ENCODE peak calls at places on chromosomes 5 and 9, in six cellular contexts. One of them, this sample, is unnamed.

GRCh38 chr5:88770290-88771257 is 112.4 kb downstream of the MEF2C start:
- DNase-seq in tibial artery: no peak
- DNase-seq in kidney epithelial cell: no peak
- DNase-seq in LNCaP clone FGC: no peak
- DNase-seq in spleen: no peak
- DNase-seq in pancreas: no peak
- DNase-seq in this sample: no peak

GRCh38 chr5:60295423-60295822 is 401.9 kb upstream of the PDE4D start:
- DNase-seq in pancreas: no peak
- DNase-seq in tibial artery: peak; percentile 58
- DNase-seq in spleen: no peak
- DNase-seq in LNCaP clone FGC: no peak
- DNase-seq in kidney epithelial cell: no peak
- DNase-seq in this sample: peak; percentile 41

GRCh38 chr5:1468247-1468612 is 23.0 kb upstream of the SLC6A3 start:
- DNase-seq in pancreas: no peak
- DNase-seq in LNCaP clone FGC: no peak
- DNase-seq in tibial artery: no peak
- DNase-seq in kidney epithelial cell: no peak
- DNase-seq in spleen: no peak
- DNase-seq in this sample: no peak

GRCh38 chr9:25542319-25542718 is 135.9 kb downstream of the TUSC1 start:
- DNase-seq in kidney epithelial cell: no peak
- DNase-seq in pancreas: no peak
- DNase-seq in LNCaP clone FGC: no peak
- DNase-seq in spleen: no peak
- DNase-seq in tibial artery: no peak
- DNase-seq in this sample: no peak

GRCh38 chr9:12812710-12813109 is 37.9 kb downstream of the LURAP1L start:
- DNase-seq in tibial artery: no peak
- DNase-seq in pancreas: no peak
- DNase-seq in LNCaP clone FGC: no peak
- DNase-seq in spleen: no peak
- DNase-seq in kidney epithelial cell: no peak
- DNase-seq in this sample: no peak

GRCh38 chr9:128683340-128684064 is 5.5 kb upstream of the SET start:
- DNase-seq in tibial artery: no peak
- DNase-seq in pancreas: peak; percentile 76
- DNase-seq in LNCaP clone FGC: no peak
- DNase-seq in kidney epithelial cell: no peak
- DNase-seq in spleen: peak; percentile 92
- DNase-seq in this sample: no peak

GRCh38 chr5:23389543-23390215 is 117.7 kb upstream of the PRDM9 start:
- DNase-seq in tibial artery: no peak
- DNase-seq in pancreas: no peak
- DNase-seq in kidney epithelial cell: no peak
- DNase-seq in LNCaP clone FGC: no peak
- DNase-seq in spleen: no peak
- DNase-seq in this sample: no peak

GRCh38 chr5:97968346-97968745 is 785.3 kb upstream of the RIOK2 start:
- DNase-seq in pancreas: no peak
- DNase-seq in kidney epithelial cell: no peak
- DNase-seq in LNCaP clone FGC: no peak
- DNase-seq in tibial artery: no peak
- DNase-seq in spleen: no peak
- DNase-seq in this sample: no peak

GRCh38 chr9:89366711-89367110 is 48.4 kb downstream of the SECISBP2 start:
- DNase-seq in kidney epithelial cell: no peak
- DNase-seq in tibial artery: peak; percentile 3
- DNase-seq in LNCaP clone FGC: no peak
- DNase-seq in pancreas: no peak
- DNase-seq in spleen: no peak
- DNase-seq in this sample: no peak

GRCh38 chr9:120405134-120405533 is 174.8 kb downstream of the CDK5RAP2 start:
- DNase-seq in tibial artery: no peak
- DNase-seq in kidney epithelial cell: no peak
- DNase-seq in spleen: no peak
- DNase-seq in LNCaP clone FGC: no peak
- DNase-seq in pancreas: no peak
- DNase-seq in this sample: no peak

GRCh38 chr5:54243483-54244080 is 66.8 kb downstream of the ARL15 start:
- DNase-seq in tibial artery: no peak
- DNase-seq in LNCaP clone FGC: no peak
- DNase-seq in pancreas: no peak
- DNase-seq in spleen: no peak
- DNase-seq in kidney epithelial cell: no peak
- DNase-seq in this sample: peak; percentile 32

GRCh38 chr9:76738402-76738801 is 25.8 kb upstream of the PCA3 start:
- DNase-seq in tibial artery: no peak
- DNase-seq in pancreas: no peak
- DNase-seq in spleen: no peak
- DNase-seq in LNCaP clone FGC: no peak
- DNase-seq in kidney epithelial cell: no peak
- DNase-seq in this sample: no peak

GRCh38 chr5:13278148-13278547 is 666.3 kb downstream of the DNAH5 start:
- DNase-seq in spleen: no peak
- DNase-seq in pancreas: no peak
- DNase-seq in tibial artery: no peak
- DNase-seq in kidney epithelial cell: no peak
- DNase-seq in LNCaP clone FGC: no peak
- DNase-seq in this sample: no peak

GRCh38 chr5:125375143-125375542 is 628.7 kb upstream of the ZNF608 start:
- DNase-seq in kidney epithelial cell: no peak
- DNase-seq in tibial artery: no peak
- DNase-seq in LNCaP clone FGC: no peak
- DNase-seq in pancreas: no peak
- DNase-seq in spleen: no peak
- DNase-seq in this sample: no peak

GRCh38 chr5:178440163-178440545 is 150.0 kb downstream of the COL23A1 start:
- DNase-seq in LNCaP clone FGC: no peak
- DNase-seq in tibial artery: no peak
- DNase-seq in spleen: no peak
- DNase-seq in kidney epithelial cell: no peak
- DNase-seq in pancreas: no peak
- DNase-seq in this sample: no peak

GRCh38 chr5:75734913-75735789 is 17.9 kb upstream of the POC5 start:
- DNase-seq in pancreas: no peak
- DNase-seq in kidney epithelial cell: peak; percentile 18
- DNase-seq in spleen: no peak
- DNase-seq in tibial artery: no peak
- DNase-seq in LNCaP clone FGC: peak; percentile 19
- DNase-seq in this sample: peak; percentile 28

GRCh38 chr5:137206030-137206715 is 293.0 kb downstream of the SPOCK1 start:
- DNase-seq in kidney epithelial cell: no peak
- DNase-seq in spleen: no peak
- DNase-seq in LNCaP clone FGC: no peak
- DNase-seq in tibial artery: no peak
- DNase-seq in pancreas: no peak
- DNase-seq in this sample: no peak

GRCh38 chr5:50744761-50745160 is 78.3 kb downstream of the PARP8 start:
- DNase-seq in kidney epithelial cell: peak; percentile 43
- DNase-seq in pancreas: no peak
- DNase-seq in tibial artery: no peak
- DNase-seq in LNCaP clone FGC: no peak
- DNase-seq in spleen: no peak
- DNase-seq in this sample: no peak

GRCh38 chr9:108786756-108787663 is 68.8 kb downstream of the ACTL7B start:
- DNase-seq in pancreas: no peak
- DNase-seq in kidney epithelial cell: peak; percentile 55
- DNase-seq in tibial artery: no peak
- DNase-seq in LNCaP clone FGC: no peak
- DNase-seq in spleen: no peak
- DNase-seq in this sample: no peak

GRCh38 chr9:106286249-106286648 is 576.7 kb upstream of the ZNF462 start:
- DNase-seq in LNCaP clone FGC: no peak
- DNase-seq in tibial artery: no peak
- DNase-seq in kidney epithelial cell: no peak
- DNase-seq in pancreas: no peak
- DNase-seq in spleen: no peak
- DNase-seq in this sample: no peak

GRCh38 chr5:177086918-177087706 is 397 bp downstream of the FGFR4 start:
- DNase-seq in tibial artery: no peak
- DNase-seq in kidney epithelial cell: peak; percentile 42
- DNase-seq in pancreas: peak; percentile 94
- DNase-seq in spleen: peak; percentile 91
- DNase-seq in LNCaP clone FGC: no peak
- DNase-seq in this sample: no peak

GRCh38 chr5:134874831-134875655 is 872 bp downstream of the TXNDC15 start:
- DNase-seq in LNCaP clone FGC: no peak
- DNase-seq in spleen: peak; percentile 82
- DNase-seq in tibial artery: peak; percentile 84
- DNase-seq in kidney epithelial cell: peak; percentile 42
- DNase-seq in pancreas: no peak
- DNase-seq in this sample: peak; percentile 73

GRCh38 chr9:77896269-77897245 is 135.1 kb downstream of the GNAQ start:
- DNase-seq in pancreas: no peak
- DNase-seq in kidney epithelial cell: no peak
- DNase-seq in LNCaP clone FGC: no peak
- DNase-seq in spleen: no peak
- DNase-seq in tibial artery: no peak
- DNase-seq in this sample: peak; percentile 55

GRCh38 chr9:77898864-77899263 is 132.7 kb downstream of the GNAQ start:
- DNase-seq in spleen: no peak
- DNase-seq in kidney epithelial cell: no peak
- DNase-seq in tibial artery: no peak
- DNase-seq in LNCaP clone FGC: no peak
- DNase-seq in pancreas: no peak
- DNase-seq in this sample: no peak

GRCh38 chr9:77899679-77900354 is 131.8 kb downstream of the GNAQ start:
- DNase-seq in LNCaP clone FGC: no peak
- DNase-seq in kidney epithelial cell: peak; percentile 77
- DNase-seq in pancreas: no peak
- DNase-seq in tibial artery: no peak
- DNase-seq in spleen: no peak
- DNase-seq in this sample: no peak

GRCh38 chr9:77893706-77894105 is 137.9 kb downstream of the GNAQ start:
- DNase-seq in pancreas: no peak
- DNase-seq in spleen: no peak
- DNase-seq in tibial artery: no peak
- DNase-seq in kidney epithelial cell: no peak
- DNase-seq in LNCaP clone FGC: no peak
- DNase-seq in this sample: no peak

GRCh38 chr9:77897292-77897691 is 134.3 kb downstream of the GNAQ start:
- DNase-seq in pancreas: no peak
- DNase-seq in kidney epithelial cell: no peak
- DNase-seq in LNCaP clone FGC: no peak
- DNase-seq in tibial artery: no peak
- DNase-seq in spleen: no peak
- DNase-seq in this sample: no peak
- TF ChIP-seq CTCF in pancreas: peak; percentile 8
- TF ChIP-seq CTCF in kidney epithelial cell: peak; percentile 21
- TF ChIP-seq CTCF in LNCaP clone FGC: no peak
- TF ChIP-seq CTCF in tibial artery: no peak
- TF ChIP-seq CTCF in spleen: no peak
- TF ChIP-seq CTCF in this sample: no peak

DNA sequence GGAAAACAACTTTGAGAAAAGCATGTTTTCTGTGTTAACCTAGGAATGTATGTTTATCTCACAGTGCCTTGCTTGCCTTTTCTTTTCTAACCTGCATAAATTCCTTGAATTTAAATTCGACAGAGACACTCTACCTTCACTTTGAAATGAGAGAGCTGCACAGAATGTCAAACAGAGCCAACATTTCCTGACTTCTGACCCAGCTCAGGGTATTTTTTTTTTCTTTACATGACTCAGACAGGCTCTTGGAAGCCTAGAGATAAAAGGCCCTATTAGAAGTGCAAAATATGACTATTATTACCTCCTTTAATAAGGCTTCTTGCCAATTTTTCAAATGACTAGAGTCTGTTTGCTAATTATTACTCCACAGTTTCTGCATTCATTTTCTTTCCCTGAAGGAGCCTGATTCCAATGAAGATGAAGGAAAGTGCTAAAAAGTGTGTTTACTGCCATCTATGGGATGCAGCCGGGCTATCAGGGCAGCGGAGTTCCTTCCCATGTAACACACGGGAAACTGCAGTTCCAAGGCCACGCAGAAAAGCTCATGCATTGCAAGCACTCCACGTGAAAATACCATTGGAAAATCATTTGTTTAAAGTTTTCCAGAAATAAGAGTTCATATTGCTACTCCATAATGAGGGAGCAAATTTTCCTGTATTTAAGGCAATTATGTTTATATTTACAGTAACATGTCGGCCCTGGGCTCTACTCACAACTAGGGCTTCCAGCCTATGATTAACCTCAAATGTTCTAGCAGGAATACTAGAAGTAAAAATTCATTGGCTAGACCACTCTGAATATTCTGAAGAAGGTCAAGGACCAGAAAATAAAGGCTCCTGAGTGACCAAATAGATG is 485.6 kb downstream of the ZSWIM6 start:
- DNase-seq in LNCaP clone FGC: peak; percentile 28
- DNase-seq in tibial artery: no peak
- DNase-seq in pancreas: no peak
- DNase-seq in spleen: no peak
- DNase-seq in kidney epithelial cell: peak; percentile 12
- DNase-seq in this sample: peak; percentile 59
- TF ChIP-seq CTCF in LNCaP clone FGC: peak; percentile 90
- TF ChIP-seq CTCF in tibial artery: peak; percentile 28
- TF ChIP-seq CTCF in pancreas: peak; percentile 57
- TF ChIP-seq CTCF in spleen: peak; percentile 57
- TF ChIP-seq CTCF in kidney epithelial cell: peak; percentile 81
- TF ChIP-seq CTCF in this sample: peak; percentile 72

DNA sequence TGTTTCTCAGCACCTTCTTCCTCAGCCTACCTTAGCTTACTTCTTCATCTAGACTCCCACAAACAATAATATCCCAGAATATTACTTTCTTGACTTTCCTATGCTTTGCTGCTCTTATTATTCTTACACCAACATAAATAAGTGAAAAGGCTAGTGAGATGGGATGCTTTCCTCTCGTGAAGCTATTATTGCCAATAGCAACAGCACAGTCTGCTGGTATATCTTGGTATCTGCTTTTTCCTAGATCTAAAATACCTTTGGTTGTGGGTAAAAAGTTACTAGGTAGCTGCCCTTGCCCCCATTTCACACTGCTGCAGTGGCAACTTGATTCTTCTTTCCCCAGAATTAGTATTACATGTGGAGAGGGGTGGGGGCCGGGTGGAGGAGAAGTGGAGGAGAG is 26.1 kb upstream of the GLIPR2 start:
- DNase-seq in pancreas: no peak
- DNase-seq in spleen: no peak
- DNase-seq in kidney epithelial cell: no peak
- DNase-seq in LNCaP clone FGC: no peak
- DNase-seq in tibial artery: no peak
- DNase-seq in this sample: no peak
- TF ChIP-seq CTCF in pancreas: no peak
- TF ChIP-seq CTCF in spleen: no peak
- TF ChIP-seq CTCF in kidney epithelial cell: peak; percentile 17
- TF ChIP-seq CTCF in LNCaP clone FGC: peak; percentile 36
- TF ChIP-seq CTCF in tibial artery: no peak
- TF ChIP-seq CTCF in this sample: no peak

DNA sequence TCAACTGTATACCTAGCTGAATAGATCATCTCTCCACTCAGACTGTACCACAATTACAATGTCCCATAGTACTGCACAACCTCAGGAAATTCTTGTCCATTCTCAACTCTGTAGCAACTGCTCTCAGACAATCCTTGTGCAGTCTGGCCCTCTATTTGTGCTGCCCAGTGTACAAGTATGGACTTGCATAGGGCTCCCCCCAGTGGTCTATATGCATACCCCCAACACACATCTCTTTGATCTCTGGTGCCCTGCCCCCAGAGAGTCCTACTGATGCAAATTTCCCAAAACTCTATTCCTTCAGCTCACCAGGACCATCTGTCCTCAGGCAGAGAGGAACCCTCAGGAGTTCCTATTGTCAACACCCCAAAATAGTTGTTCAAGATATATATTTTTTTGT is 205.3 kb downstream of the SLCO4C1 start:
- DNase-seq in kidney epithelial cell: no peak
- DNase-seq in pancreas: no peak
- DNase-seq in spleen: no peak
- DNase-seq in LNCaP clone FGC: peak; percentile 25
- DNase-seq in tibial artery: no peak
- DNase-seq in this sample: no peak
- TF ChIP-seq CTCF in kidney epithelial cell: peak; percentile 46
- TF ChIP-seq CTCF in pancreas: no peak
- TF ChIP-seq CTCF in spleen: no peak
- TF ChIP-seq CTCF in LNCaP clone FGC: peak; percentile 69
- TF ChIP-seq CTCF in tibial artery: no peak
- TF ChIP-seq CTCF in this sample: peak; percentile 10

This sample was measured in dorsolateral prefrontal cortex.